ENCODE peak calls at places on chromosomes 1 and 21, in five cellular contexts. X, R, C, D and O are unnamed samples. For H3K36me3, the result is how much of the 10 kb centered on the place peaks cover.

GRCh38 chr1:59669752-59670312 is 144.9 kb upstream of the HOOK1 start:
- DNase-seq in X (peak), R (peak), C (no peak), D (no peak), O (peak)

GRCh38 chr1:92877081-92877711 is 45.4 kb downstream of the RPL5 start:
- DNase-seq in X (no peak), R (no peak), C (no peak), D (no peak), O (no peak)

GRCh38 chr1:173960625-173961024 is 43.5 kb upstream of the SERPINC1 start:
- DNase-seq in X (no peak), R (no peak), C (no peak), D (no peak), O (no peak)

GRCh38 chr1:161505892-161506173 is 576 bp downstream of the FCGR2A start:
- DNase-seq in X (no peak), R (no peak), C (no peak), D (no peak), O (no peak)

GRCh38 chr1:56905667-56906066 is 51.1 kb downstream of the C8A start:
- DNase-seq in X (no peak), R (no peak), C (no peak), D (no peak), O (no peak)

GRCh38 chr1:205998457-205999241 is 4.5 kb downstream of the RAB7B start:
- DNase-seq in X (peak), R (peak), C (no peak), D (no peak), O (no peak)

GRCh38 chr1:212622467-212622866 is 13.9 kb downstream of the ATF3 start:
- DNase-seq in X (no peak), R (no peak), C (no peak), D (no peak), O (no peak)

GRCh38 chr1:114854693-114855320 is at the start of gene SYCP1:
- DNase-seq in X (no peak), R (no peak), C (no peak), D (no peak), O (no peak)

GRCh38 chr1:62841587-62842169 is 57.7 kb downstream of the ATG4C start:
- DNase-seq in X (no peak), R (no peak), C (no peak), D (peak), O (no peak)

GRCh38 chr1:206649261-206649660 is 13.9 kb downstream of the DYRK3 start:
- DNase-seq in X (no peak), R (no peak), C (no peak), D (no peak), O (no peak)

GRCh38 chr1:161166669-161167548 is 683 bp downstream of the PPOX start:
- DNase-seq in X (no peak), R (no peak), C (no peak), D (no peak), O (peak)

GRCh38 chr1:214012418-214012817 is 24.6 kb downstream of the PROX1 start:
- DNase-seq in X (no peak), R (no peak), C (no peak), D (no peak), O (no peak)

GRCh38 chr1:243508303-243508713 is 252.5 kb downstream of the SDCCAG8 start:
- DNase-seq in X (no peak), R (no peak), C (no peak), D (no peak), O (no peak)

GRCh38 chr1:243508964-243509363 is 253.1 kb downstream of the SDCCAG8 start:
- DNase-seq in X (no peak), R (no peak), C (no peak), D (no peak), O (no peak)

GRCh38 chr1:243505986-243506689 is 250.3 kb downstream of the SDCCAG8 start:
- DNase-seq in X (peak), R (peak), C (no peak), D (no peak), O (no peak)

GRCh38 chr1:243507001-243507671 is 251.3 kb downstream of the SDCCAG8 start:
- DNase-seq in X (no peak), R (no peak), C (no peak), D (no peak), O (no peak)

DNA sequence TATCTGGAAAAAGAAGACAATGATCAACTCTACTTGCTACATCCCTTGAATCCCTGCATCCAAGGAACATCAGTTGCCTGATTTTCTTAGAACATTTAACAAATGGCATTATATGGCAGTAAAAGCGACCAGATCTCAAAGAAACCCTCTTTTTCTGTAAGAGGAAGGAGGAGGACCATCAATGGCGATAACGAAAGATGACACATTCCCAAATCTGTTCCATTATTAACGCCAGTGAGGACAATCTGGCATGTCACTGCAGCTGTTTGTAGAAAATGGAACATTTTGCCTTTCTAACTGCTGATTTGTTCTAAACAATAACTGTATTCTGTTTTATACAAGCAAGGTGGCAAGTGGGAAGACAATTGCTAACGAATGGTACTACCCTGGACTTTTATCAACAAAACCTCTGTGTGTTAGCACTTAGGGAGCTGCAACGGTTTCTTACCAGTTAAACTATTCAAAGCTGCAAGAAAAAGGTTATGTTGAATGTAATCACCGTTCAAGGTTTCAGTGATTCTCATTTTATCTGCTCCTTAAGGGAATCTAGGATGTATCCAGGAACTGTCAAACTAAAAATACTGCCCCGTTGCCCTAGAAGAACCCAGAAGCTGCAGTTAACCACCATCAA is 251.9 kb downstream of the SDCCAG8 start:
- DNase-seq in X (no peak), R (no peak), C (no peak), D (no peak), O (no peak)
- H3K36me3 ChIP-seq in X (under half), R (under half), C (under half), D (under half), O (under half)

DNA sequence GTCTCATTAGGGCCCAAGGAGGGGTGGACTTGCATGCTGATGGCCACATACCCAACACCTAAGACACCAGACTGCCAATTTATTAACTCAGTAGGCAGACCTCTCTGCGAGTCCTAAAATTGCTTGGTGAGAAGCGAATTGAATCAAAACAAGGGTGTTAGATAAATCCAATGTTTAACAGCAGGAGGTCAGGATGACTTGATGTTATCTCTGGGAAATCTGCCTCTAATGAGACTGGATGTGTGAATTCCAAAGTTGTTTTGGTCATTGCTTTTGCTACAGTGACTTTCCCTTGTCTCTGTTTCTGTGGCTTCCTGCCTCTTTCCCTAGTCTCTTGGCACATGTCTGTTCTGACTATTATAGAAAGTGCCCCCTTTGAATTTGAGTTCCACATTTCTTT is 20.8 kb downstream of the MTR start:
- DNase-seq in X (no peak), R (no peak), C (no peak), D (no peak), O (no peak)
- H3K36me3 ChIP-seq in X (under half), R (half or more), C (half or more), D (under half), O (under half)

DNA sequence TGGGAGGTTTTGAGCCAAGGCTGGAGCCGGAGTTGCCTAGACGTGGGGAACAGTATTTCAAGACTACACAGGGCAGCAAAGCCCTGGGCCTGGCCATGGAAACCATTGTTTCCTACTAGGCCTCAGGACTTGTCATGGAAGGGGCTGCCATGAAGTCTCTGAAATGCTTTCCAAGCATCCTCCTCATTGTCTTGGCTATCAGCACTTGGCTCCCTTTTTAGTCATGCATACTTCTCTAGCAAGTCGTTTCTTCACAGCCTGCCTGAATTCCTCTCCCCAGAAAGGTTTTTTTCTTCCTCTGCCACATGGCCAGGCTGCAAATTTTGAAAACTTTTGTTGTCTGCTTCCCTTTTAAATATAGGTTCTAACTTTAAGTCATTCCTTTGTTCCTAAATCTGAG is 406.6 kb upstream of the TMPRSS15 start:
- DNase-seq in X (no peak), R (no peak), C (no peak), D (no peak), O (no peak)
- H3K36me3 ChIP-seq in X (under half), R (under half), C (under half), D (under half), O (under half)

GRCh38 chr1:246705368-246705767 is 18.8 kb upstream of the SCCPDH start:
- DNase-seq in X (no peak), R (no peak), C (no peak), D (peak), O (no peak)

GRCh38 chr1:246709845-246710244 is 14.4 kb upstream of the SCCPDH start:
- DNase-seq in X (no peak), R (no peak), C (no peak), D (no peak), O (no peak)

GRCh38 chr1:246709196-246709595 is 15.0 kb upstream of the SCCPDH start:
- DNase-seq in X (no peak), R (no peak), C (no peak), D (no peak), O (no peak)

GRCh38 chr1:246711548-246712003 is 12.6 kb upstream of the SCCPDH start:
- DNase-seq in X (no peak), R (no peak), C (no peak), D (no peak), O (no peak)

GRCh38 chr1:246708166-246708565 is 16.0 kb upstream of the SCCPDH start:
- DNase-seq in X (no peak), R (no peak), C (no peak), D (no peak), O (no peak)
- H3K36me3 ChIP-seq in X (under half), R (under half), C (under half), D (under half), O (under half)

GRCh38 chr1:43705982-43706597 is 1.2 kb upstream of the ST3GAL3 start:
- DNase-seq in X (no peak), R (no peak), C (no peak), D (no peak), O (no peak)

GRCh38 chr1:43706598-43707190 is 642 bp upstream of the ST3GAL3 start:
- DNase-seq in X (peak), R (no peak), C (no peak), D (no peak), O (no peak)

GRCh38 chr1:43703836-43704235 is 3.5 kb upstream of the ST3GAL3 start:
- DNase-seq in X (no peak), R (no peak), C (no peak), D (no peak), O (no peak)

GRCh38 chr1:43705334-43705733 is 2.0 kb upstream of the ST3GAL3 start:
- DNase-seq in X (no peak), R (no peak), C (no peak), D (no peak), O (no peak)

DNA sequence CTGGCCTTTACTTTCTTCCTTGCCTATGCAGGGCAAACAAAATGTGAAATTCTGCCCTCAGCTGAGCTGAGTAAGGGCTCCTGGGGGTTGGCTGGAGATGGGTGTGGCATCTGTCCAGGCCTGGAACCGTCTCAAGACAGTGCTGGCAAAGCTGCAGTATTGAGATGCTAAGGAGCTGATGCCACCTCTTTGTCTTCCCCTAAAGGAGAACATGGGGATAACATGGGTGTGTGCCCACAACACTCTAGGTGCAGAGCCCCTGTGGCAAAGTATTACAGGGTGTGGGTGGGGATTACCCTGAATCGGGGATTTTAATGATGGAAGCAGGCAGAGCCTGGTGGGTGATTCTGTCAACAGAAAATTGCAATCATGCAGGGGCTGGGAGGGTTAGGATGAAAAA is 2.5 kb upstream of the ST3GAL3 start:
- DNase-seq in X (peak), R (peak), C (no peak), D (no peak), O (no peak)
- H3K36me3 ChIP-seq in X (under half), R (under half), C (half or more), D (under half), O (under half)

DNA sequence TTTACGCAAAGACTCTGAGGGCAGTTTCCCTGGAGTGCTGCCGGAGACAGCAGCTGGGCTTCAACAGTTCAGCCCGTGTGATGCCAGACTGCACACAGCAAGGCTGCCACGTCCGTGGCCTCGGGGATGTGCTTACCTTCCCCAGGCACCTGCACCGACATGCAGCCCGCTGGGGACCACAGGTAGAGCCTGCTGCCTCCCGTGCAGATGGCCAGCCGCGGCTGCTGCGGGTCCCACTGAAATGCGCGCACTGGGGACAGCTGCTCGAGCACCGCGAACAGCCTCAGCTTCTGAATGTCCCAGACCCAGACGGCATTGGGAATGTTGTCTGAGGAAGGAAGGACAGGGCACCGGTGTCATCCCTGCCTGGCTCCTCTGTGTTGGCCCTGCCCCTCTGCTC is 6.5 kb downstream of the TPRG1L start:
- DNase-seq in X (no peak), R (no peak), C (no peak), D (no peak), O (peak)
- H3K36me3 ChIP-seq in X (under half), R (half or more), C (half or more), D (under half), O (under half)

GRCh38 chr1:944341-945325 is 14.4 kb downstream of the NOC2L start:
- DNase-seq in X (no peak), R (no peak), C (no peak), D (no peak), O (no peak)

GRCh38 chr1:947958-948357 is 11.1 kb downstream of the NOC2L start:
- DNase-seq in X (no peak), R (no peak), C (no peak), D (no peak), O (no peak)

GRCh38 chr1:943545-944340 is 15.3 kb downstream of the NOC2L start:
- DNase-seq in X (no peak), R (no peak), C (no peak), D (no peak), O (no peak)

GRCh38 chr1:942864-943533 is 16.1 kb downstream of the NOC2L start:
- DNase-seq in X (no peak), R (peak), C (no peak), D (no peak), O (peak)

GRCh38 chr1:945910-946565 is 13.0 kb downstream of the NOC2L start:
- DNase-seq in X (no peak), R (no peak), C (no peak), D (no peak), O (no peak)
- H3K36me3 ChIP-seq in X (under half), R (under half), C (half or more), D (under half), O (under half)